ENCODE peak calls at places on chromosome 18, in ten cellular contexts. W, B, R, J, V, S, F, G, T and I are unnamed samples. For H3K4me1, the result is how much of the 10 kb centered on the place peaks cover.

GRCh38 chr18:2303517-2304238 is 267.6 kb downstream of the METTL4 start:
- DNase-seq in G (no peak), W (no peak), T (no peak), F (no peak), R (no peak), S (no peak), J (no peak), V (peak), B (no peak), I (no peak)

GRCh38 chr18:70931942-70932814 is 643.3 kb downstream of the SOCS6 start:
- DNase-seq in J (no peak), R (no peak), V (peak), T (peak), W (no peak), G (no peak), F (no peak), B (no peak), S (no peak), I (no peak)

GRCh38 chr18:44682181-44682870 is 1.6 kb downstream of the SETBP1 start:
- DNase-seq in R (no peak), W (no peak), T (no peak), B (no peak), V (no peak), S (peak), F (peak), J (no peak), G (no peak), I (no peak)

GRCh38 chr18:61992285-61992684 is 99.5 kb upstream of the RNF152 start:
- DNase-seq in V (peak), F (no peak), J (no peak), R (no peak), B (no peak), G (no peak), T (peak), W (no peak), S (no peak), I (no peak)

GRCh38 chr18:34805117-34805882 is 95.2 kb downstream of the DTNA start:
- DNase-seq in V (no peak), G (no peak), T (no peak), B (no peak), W (no peak), F (no peak), S (no peak), J (no peak), R (no peak), I (no peak)

GRCh38 chr18:61735564-61736102 is 157.2 kb downstream of the RNF152 start:
- DNase-seq in G (no peak), R (no peak), S (peak), B (no peak), J (no peak), F (no peak), W (peak), T (no peak), V (no peak), I (no peak)

GRCh38 chr18:59833785-59834184 is 66.0 kb upstream of the PMAIP1 start:
- DNase-seq in R (no peak), B (no peak), W (no peak), T (no peak), J (no peak), V (no peak), S (no peak), F (no peak), G (no peak), I (no peak)

GRCh38 chr18:3664563-3665178 is 214.7 kb downstream of the TGIF1 start:
- DNase-seq in F (no peak), T (no peak), W (no peak), S (no peak), J (no peak), G (no peak), B (no peak), V (peak), R (no peak), I (no peak)

GRCh38 chr18:70182548-70182947 is 22.9 kb downstream of the RTTN start:
- DNase-seq in J (no peak), S (no peak), V (peak), R (no peak), T (no peak), B (no peak), W (no peak), F (no peak), G (no peak), I (no peak)

GRCh38 chr18:66548747-66549146 is 55.1 kb downstream of the CDH19 start:
- DNase-seq in T (no peak), F (no peak), S (no peak), W (no peak), G (no peak), J (no peak), B (no peak), V (no peak), R (no peak), I (no peak)

GRCh38 chr18:52700757-52701156 is 360.8 kb downstream of the DCC start:
- DNase-seq in T (no peak), J (no peak), B (no peak), W (no peak), S (no peak), R (no peak), F (no peak), G (no peak), V (no peak), I (no peak)

GRCh38 chr18:9475643-9476580 is 599 bp downstream of the RALBP1 start:
- DNase-seq in G (no peak), B (no peak), S (no peak), W (no peak), V (peak), F (no peak), J (peak), R (no peak), T (peak), I (no peak)

DNA sequence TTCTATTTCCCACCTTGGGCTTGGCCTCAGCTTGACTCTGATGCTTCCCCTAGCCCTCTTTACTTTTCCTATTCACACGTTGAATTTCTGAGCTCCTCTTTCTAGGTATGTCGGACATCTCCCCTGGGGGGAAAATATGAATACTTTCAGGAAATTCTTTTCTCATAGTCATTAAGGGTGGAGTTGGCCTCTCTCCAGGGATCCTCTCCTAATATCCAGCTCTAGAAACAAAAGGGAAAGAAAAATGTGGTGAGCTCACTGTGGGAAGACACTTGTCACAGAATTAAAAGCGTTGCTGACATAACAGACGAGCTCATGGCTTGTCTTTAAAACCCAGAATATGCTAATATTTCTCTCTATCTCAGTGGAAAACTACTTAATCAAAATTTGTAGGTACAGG is 132.7 kb upstream of the MEX3C start:
- DNase-seq in S (no peak), G (no peak), R (no peak), W (no peak), B (no peak), J (no peak), T (no peak), F (no peak), V (no peak), I (no peak)
- H3K4me1 ChIP-seq in S (under half), G (under half), R (under half), W (under half), B (under half), J (under half), T (under half), F (under half), V (under half), I (under half)

DNA sequence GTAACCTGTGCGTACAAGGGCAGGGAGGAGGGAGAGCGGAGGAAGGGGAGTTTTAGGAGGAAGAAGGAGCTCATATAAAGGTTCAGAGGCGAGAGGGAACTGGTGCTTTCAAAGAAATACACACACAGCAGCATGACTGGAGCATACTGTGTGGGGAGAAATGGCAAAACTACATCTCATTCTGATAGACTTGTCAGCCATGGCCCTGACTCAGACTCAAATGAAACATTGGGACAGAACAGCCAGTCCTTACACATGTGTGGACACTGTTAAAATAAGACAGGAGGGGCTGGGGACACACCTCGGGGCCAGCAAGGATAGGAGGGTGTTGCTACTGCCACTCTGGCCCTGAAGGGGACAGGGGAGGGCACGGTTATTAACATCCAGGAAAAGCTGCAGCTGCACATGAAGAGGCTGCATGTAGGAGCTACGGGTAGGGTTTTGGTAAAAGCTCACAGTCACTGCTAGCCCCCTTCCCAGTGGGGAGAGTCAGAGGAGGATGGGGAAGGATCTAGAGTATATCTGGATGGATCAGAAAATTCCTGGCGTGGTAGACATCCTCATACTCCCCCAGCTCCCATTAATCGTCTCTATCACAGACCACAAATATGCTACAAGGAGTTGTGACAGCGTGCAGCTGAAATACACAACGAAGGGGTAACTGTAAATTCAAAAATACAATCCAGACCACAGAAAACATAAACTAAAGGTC is 110.5 kb downstream of the GATA6 start:
- DNase-seq in G (no peak), S (no peak), F (no peak), T (peak), J (no peak), B (no peak), R (no peak), V (peak), W (no peak), I (no peak)
- H3K27ac ChIP-seq in G (peak), S (no peak), F (no peak), T (no peak), J (no peak), B (no peak), R (no peak), V (no peak), W (no peak), I (no peak)

DNA sequence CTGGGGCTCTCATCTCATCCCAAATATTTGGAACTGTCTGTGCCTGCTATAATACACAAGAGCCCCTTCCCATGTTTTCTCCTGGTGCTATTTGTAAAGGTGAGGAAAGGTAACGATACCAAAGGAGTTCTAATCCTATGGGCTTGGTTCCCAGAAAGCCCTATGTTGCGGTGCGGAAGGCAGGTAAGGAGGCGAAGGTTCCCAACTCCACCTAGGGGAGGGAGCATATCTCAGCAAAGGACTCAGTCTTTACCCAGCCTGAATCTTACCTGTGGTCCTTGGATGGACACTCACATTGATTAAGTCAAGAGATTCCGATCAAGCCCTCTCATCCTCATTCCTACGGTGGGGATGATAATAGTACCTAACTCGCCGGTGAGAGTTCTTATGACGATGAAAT is 140.1 kb downstream of the BCL2 start:
- DNase-seq in R (no peak), V (no peak), W (no peak), T (no peak), F (no peak), S (no peak), G (no peak), B (no peak), J (no peak), I (no peak)
- H3K4me1 ChIP-seq in R (under half), V (under half), W (under half), T (under half), F (half or more), S (under half), G (under half), B (under half), J (under half), I (under half)

GRCh38 chr18:74862094-74862493 is 264.4 kb downstream of the ZNF407 start:
- DNase-seq in R (no peak), B (no peak), J (no peak), F (no peak), W (no peak), S (no peak), T (no peak), G (no peak), V (no peak), I (no peak)
- H3K27ac ChIP-seq in R (no peak), B (no peak), J (no peak), F (peak), W (no peak), S (no peak), T (no peak), G (peak), V (no peak), I (no peak)

GRCh38 chr18:32040936-32041335 is 22.3 kb downstream of the RNF125 start:
- DNase-seq in J (no peak), R (no peak), S (no peak), W (no peak), B (no peak), V (no peak), T (no peak), F (peak), G (no peak), I (no peak)
- H3K4me1 ChIP-seq in J (under half), R (under half), S (under half), W (under half), B (under half), V (under half), T (under half), F (under half), G (under half), I (under half)

GRCh38 chr18:10544093-10544748 is 18.4 kb downstream of the NAPG start:
- DNase-seq in J (no peak), F (no peak), S (no peak), V (no peak), G (no peak), B (no peak), T (no peak), R (no peak), W (no peak), I (no peak)
- H3K27ac ChIP-seq in J (no peak), F (no peak), S (no peak), V (no peak), G (peak), B (no peak), T (no peak), R (peak), W (no peak), I (peak)

DNA sequence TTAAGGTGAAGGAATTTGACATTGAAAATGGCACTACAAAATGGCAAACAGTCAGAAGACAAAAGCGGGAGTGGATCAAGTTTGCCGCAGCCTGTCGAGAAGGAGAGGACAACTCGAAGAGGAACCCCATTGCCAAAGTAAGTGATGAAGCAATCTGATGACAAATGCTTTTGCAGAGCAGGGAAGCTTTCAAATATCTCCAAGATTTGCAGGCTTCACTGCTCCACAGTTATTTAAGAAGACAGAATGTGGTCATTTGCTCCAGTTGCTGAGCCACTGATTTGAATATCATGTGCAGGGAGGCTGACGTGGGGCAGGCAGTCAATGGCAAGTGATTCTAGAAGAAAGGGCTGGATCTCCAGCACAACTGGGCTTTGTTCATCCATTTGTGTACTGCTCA is 10.1 kb downstream of the DSG4 start:
- DNase-seq in F (no peak), V (no peak), B (no peak), J (no peak), W (no peak), S (no peak), G (no peak), T (no peak), R (no peak), I (no peak)
- H3K4me1 ChIP-seq in F (under half), V (under half), B (under half), J (under half), W (under half), S (under half), G (under half), T (under half), R (under half), I (under half)